ENCODE peak calls at places on chromosomes 7 and 10, in seven cellular contexts. One of them, this sample, is unnamed.

GRCh38 chr7:132430863-132431822 is 145.1 kb downstream of the PLXNA4 start:
- DNase-seq in GM04503: peak
- DNase-seq in uterus: peak
- DNase-seq in cardiac fibroblast: peak
- DNase-seq in left ventricle myocardium inferior: no peak
- DNase-seq in H7: no peak
- DNase-seq in C1 segment of cervical spinal cord: no peak
- DNase-seq in this sample: peak

GRCh38 chr7:20896996-20897395 is 110.3 kb upstream of the SP8 start:
- DNase-seq in GM04503: no peak
- DNase-seq in uterus: no peak
- DNase-seq in cardiac fibroblast: no peak
- DNase-seq in left ventricle myocardium inferior: no peak
- DNase-seq in H7: no peak
- DNase-seq in C1 segment of cervical spinal cord: no peak
- DNase-seq in this sample: no peak

GRCh38 chr7:121385800-121386179 is 10.3 kb downstream of the FAM3C start:
- DNase-seq in GM04503: no peak
- DNase-seq in uterus: no peak
- DNase-seq in cardiac fibroblast: peak
- DNase-seq in left ventricle myocardium inferior: no peak
- DNase-seq in H7: no peak
- DNase-seq in C1 segment of cervical spinal cord: no peak
- DNase-seq in this sample: no peak

GRCh38 chr7:159023216-159023615 is 121.5 kb downstream of the VIPR2 start:
- DNase-seq in GM04503: no peak
- DNase-seq in uterus: no peak
- DNase-seq in cardiac fibroblast: no peak
- DNase-seq in left ventricle myocardium inferior: no peak
- DNase-seq in H7: no peak
- DNase-seq in C1 segment of cervical spinal cord: no peak
- DNase-seq in this sample: no peak

GRCh38 chr10:74084955-74085354 is 65.7 kb downstream of the AP3M1 start:
- DNase-seq in GM04503: no peak
- DNase-seq in uterus: no peak
- DNase-seq in cardiac fibroblast: no peak
- DNase-seq in left ventricle myocardium inferior: no peak
- DNase-seq in H7: no peak
- DNase-seq in C1 segment of cervical spinal cord: no peak
- DNase-seq in this sample: no peak

GRCh38 chr10:29533696-29534285 is 101.0 kb downstream of the SVIL start:
- DNase-seq in GM04503: no peak
- DNase-seq in uterus: no peak
- DNase-seq in cardiac fibroblast: no peak
- DNase-seq in left ventricle myocardium inferior: no peak
- DNase-seq in H7: no peak
- DNase-seq in C1 segment of cervical spinal cord: no peak
- DNase-seq in this sample: no peak

GRCh38 chr7:139232893-139233292 is 1.9 kb downstream of the UBN2 start:
- DNase-seq in GM04503: no peak
- DNase-seq in uterus: no peak
- DNase-seq in cardiac fibroblast: no peak
- DNase-seq in left ventricle myocardium inferior: no peak
- DNase-seq in H7: no peak
- DNase-seq in C1 segment of cervical spinal cord: no peak
- DNase-seq in this sample: no peak

GRCh38 chr10:89374716-89375115 is 3.1 kb upstream of the IFIT1B start:
- DNase-seq in GM04503: no peak
- DNase-seq in uterus: no peak
- DNase-seq in cardiac fibroblast: peak
- DNase-seq in left ventricle myocardium inferior: no peak
- DNase-seq in H7: no peak
- DNase-seq in C1 segment of cervical spinal cord: no peak
- DNase-seq in this sample: no peak

GRCh38 chr10:18886102-18886501 is 162.5 kb upstream of the MALRD1 start:
- DNase-seq in GM04503: no peak
- DNase-seq in uterus: no peak
- DNase-seq in cardiac fibroblast: no peak
- DNase-seq in left ventricle myocardium inferior: no peak
- DNase-seq in H7: no peak
- DNase-seq in C1 segment of cervical spinal cord: no peak
- DNase-seq in this sample: no peak

GRCh38 chr7:33243319-33243881 is 114.0 kb downstream of the BBS9 start:
- DNase-seq in GM04503: no peak
- DNase-seq in uterus: no peak
- DNase-seq in cardiac fibroblast: peak
- DNase-seq in left ventricle myocardium inferior: no peak
- DNase-seq in H7: peak
- DNase-seq in C1 segment of cervical spinal cord: no peak
- DNase-seq in this sample: no peak